ENCODE peak calls at places on chromosomes 6 and 20, in five cellular contexts. W is upper lobe of right lung, J is fibroblast of mammary gland, E is fibroblast of lung, Z is left lung. X is an unnamed sample.

GRCh38 chr6:158769696-158770446 is 49.3 kb downstream of the EZR start:
- DNase-seq in W (no peak), Z (no peak), J (no peak), E (peak), X (no peak)

GRCh38 chr20:4006640-4007039 is 8.7 kb downstream of the RNF24 start:
- DNase-seq in E (peak), W (no peak), Z (no peak), J (no peak), X (no peak)

GRCh38 chr6:47202638-47203037 is 107.1 kb downstream of the TNFRSF21 start:
- DNase-seq in J (no peak), W (no peak), Z (no peak), E (no peak), X (no peak)

GRCh38 chr6:31070711-31071197 is 41.6 kb downstream of the C6orf15 start:
- DNase-seq in J (peak), W (no peak), E (peak), Z (peak), X (no peak)

GRCh38 chr20:3563548-3564177 is 92.8 kb downstream of the ATRN start:
- DNase-seq in J (peak), W (no peak), Z (no peak), E (peak), X (peak)

GRCh38 chr6:134928151-134928917 is 21.6 kb downstream of the ALDH8A1 start:
- DNase-seq in Z (no peak), J (no peak), E (no peak), W (no peak), X (no peak)

GRCh38 chr20:35277127-35277526 is 795 bp downstream of the MMP24OS start:
- DNase-seq in J (no peak), W (no peak), E (no peak), Z (no peak), X (no peak)

GRCh38 chr6:18613511-18613910 is 226.4 kb downstream of the RNF144B start:
- DNase-seq in W (no peak), Z (no peak), J (no peak), E (no peak), X (no peak)

GRCh38 chr20:48604936-48605335 is 222.9 kb downstream of the PREX1 start:
- DNase-seq in E (no peak), Z (no peak), W (peak), J (no peak), X (no peak)

GRCh38 chr20:23061713-23062561 is 12.5 kb upstream of the THBD start:
- DNase-seq in W (no peak), J (peak), E (peak), Z (no peak), X (peak)

GRCh38 chr6:79762370-79762769 is 131.2 kb downstream of the SH3BGRL2 start:
- DNase-seq in W (no peak), J (peak), E (peak), Z (no peak), X (no peak)

GRCh38 chr6:106117579-106117978 is 31.4 kb downstream of the PRDM1 start:
- DNase-seq in W (no peak), E (no peak), Z (peak), J (no peak), X (no peak)

GRCh38 chr6:36985384-36985962 is 523 bp downstream of the MTCH1 start:
- DNase-seq in Z (no peak), W (no peak), E (no peak), J (no peak), X (no peak)

GRCh38 chr6:34518669-34519365 is 37.3 kb downstream of the SPDEF start:
- DNase-seq in E (no peak), Z (no peak), W (peak), J (no peak), X (no peak)

GRCh38 chr20:3744806-3745685 is 12.6 kb downstream of the HSPA12B start:
- DNase-seq in W (peak), E (peak), Z (peak), J (peak), X (no peak)

GRCh38 chr6:48074368-48074767 is 36.6 kb downstream of the PTCHD4 start:
- DNase-seq in Z (no peak), J (peak), W (no peak), E (peak), X (no peak)

GRCh38 chr6:160267102-160267501 is 8.5 kb upstream of the SLC22A2 start:
- DNase-seq in Z (no peak), J (no peak), W (no peak), E (no peak), X (no peak)

GRCh38 chr20:51022803-51023616 is at the start of gene KCNG1:
- DNase-seq in E (peak), J (peak), Z (peak), W (peak), X (no peak)

DNA sequence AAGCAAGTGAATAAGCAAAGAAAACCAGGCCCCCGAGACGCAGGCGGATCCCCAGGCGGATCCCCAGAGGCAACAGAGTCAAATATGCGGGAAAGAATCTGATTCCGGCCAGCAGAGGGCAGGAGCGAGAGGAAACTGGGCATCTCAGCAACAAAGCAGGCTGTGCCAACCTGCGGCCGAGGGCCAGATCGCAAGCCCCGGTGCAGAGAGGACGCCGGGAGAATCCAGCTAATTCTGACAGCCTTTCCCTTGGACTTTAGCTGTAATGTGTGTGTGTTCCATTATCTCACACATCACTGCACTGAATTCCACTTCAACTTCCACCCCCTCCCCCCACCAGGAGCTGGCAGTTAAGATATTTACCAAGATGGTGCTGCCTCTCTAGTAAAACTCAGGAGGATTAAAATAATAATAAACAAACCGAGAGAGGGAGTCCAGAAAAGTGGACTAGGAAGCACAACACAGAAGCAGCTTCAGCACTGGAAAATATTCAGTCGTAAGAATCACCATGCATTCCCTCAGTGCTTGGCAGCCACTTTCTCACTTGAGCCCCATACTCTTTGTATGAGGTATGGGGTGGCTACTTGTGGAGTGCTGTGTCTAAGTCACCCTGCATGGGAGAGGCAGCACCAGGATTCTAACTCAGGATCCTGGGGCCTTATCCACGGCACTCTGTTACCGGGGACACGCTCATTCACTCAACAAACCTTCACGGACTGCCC is 66.2 kb upstream of the SNX9 start:
- DNase-seq in E (peak), Z (peak), J (peak), W (peak), X (peak)
- TF ChIP-seq CTCF in E (peak), Z (peak), J (peak), W (peak), X (peak)

DNA sequence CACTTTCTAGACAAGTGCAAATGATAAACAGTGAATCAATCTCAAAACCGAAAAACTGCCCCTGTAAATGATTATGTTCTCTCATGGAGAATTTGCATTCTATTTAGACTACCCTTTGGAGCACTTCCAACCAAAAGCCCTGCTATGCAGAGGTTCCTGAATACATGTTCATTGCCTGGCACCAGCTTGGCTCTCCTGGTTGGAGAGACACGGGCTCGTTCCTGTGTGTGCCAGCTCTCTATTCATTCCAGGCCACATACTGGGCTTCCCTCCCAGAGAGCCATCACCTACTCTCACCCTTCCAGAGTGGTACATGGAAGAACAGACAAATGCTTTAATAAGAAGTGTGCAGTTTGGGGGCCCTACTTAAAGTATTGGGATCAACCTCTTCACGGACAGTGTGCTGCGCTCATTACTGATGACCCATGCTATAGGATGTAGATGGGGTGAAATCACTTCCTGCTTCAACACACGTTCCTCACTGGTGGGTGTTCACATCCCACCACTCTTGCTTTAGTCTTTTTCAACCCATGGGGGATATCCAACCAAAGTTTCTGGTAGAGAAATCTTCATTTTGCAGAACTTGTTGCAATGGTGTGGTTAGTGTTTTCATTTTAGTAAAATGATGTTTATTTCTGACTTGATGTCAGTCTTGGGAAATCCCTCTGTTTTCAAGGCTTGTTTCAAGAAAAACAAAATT is 38.5 kb upstream of the NAA20 start:
- DNase-seq in W (no peak), J (no peak), E (no peak), Z (no peak), X (no peak)
- H3K4me3 ChIP-seq in W (peak), J (no peak), E (peak), Z (no peak), X (no peak)

DNA sequence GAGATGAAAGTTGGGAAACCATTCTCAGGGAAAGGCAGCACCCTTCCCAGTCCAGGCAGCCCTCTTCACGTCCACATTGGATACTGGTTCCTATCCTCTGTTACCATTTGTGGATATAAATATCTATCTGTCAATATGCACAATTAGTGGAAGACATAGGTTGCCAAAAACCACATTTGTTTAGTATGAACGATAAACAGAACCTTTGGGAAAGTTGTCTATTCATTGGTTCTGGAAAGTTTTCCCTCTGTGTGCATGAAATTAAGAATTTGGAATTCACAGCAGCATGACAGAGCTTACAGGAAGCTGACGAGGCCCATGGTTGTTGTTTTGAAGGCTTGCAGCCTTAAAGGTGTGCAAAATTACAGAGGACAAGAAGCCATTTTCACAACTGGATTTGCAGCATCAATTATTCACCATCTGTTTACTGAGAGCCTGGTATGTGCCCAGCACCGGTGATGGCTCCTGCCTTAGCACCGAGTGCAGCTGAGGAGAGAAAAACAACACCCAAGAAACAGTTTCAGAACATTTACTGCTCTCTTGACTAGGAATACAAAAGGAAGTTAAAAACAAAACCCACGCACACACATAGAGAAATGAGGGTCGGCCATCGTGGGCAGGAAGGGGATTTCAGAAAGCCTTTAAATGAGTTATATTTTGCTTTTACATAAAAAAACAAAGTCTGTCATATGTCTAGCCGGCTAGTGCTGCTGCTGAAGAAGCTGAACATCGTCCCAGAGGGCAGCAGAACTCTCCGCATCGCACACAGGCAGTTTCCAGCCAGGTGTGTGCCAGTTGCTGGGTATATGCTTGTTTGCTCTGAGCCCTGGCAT is 319.6 kb downstream of the FARS2 start:
- DNase-seq in W (no peak), Z (no peak), J (no peak), E (no peak), X (no peak)
- TF ChIP-seq CTCF in W (no peak), Z (no peak), J (no peak), E (no peak), X (no peak)

GRCh38 chr6:144347447-144347758 is 62.3 kb downstream of the UTRN start:
- DNase-seq in Z (no peak), J (no peak), E (no peak), W (no peak), X (no peak)

GRCh38 chr6:144346719-144347446 is 61.7 kb downstream of the UTRN start:
- DNase-seq in Z (peak), E (peak), J (peak), W (no peak), X (peak)

GRCh38 chr6:144344651-144345050 is 59.5 kb downstream of the UTRN start:
- DNase-seq in J (no peak), E (no peak), W (no peak), Z (no peak), X (no peak)

GRCh38 chr6:144343736-144344428 is 58.7 kb downstream of the UTRN start:
- DNase-seq in E (no peak), Z (no peak), J (no peak), W (no peak), X (no peak)

DNA sequence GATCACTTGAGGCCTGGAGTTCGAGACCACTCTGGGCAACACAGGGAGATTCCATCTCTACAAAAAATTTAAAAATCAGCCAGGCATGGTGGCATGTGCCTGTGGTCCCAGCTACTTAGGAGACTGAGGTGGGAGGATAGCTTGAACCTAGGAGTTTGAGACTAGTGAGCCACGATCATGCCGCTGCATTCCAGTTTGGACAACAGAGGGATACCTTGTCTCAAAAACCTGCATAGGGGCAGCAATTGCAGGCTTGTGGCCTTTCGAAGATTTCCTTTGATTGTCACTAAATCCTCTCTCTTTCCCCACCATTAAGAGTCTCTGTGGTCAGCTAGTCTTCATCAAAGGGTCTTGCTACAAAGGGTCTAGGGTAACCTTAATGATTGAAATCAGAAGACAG is 60.3 kb downstream of the UTRN start:
- DNase-seq in E (no peak), W (no peak), Z (no peak), J (no peak), X (no peak)
- H3K4me3 ChIP-seq in E (no peak), W (peak), Z (no peak), J (no peak), X (no peak)

DNA sequence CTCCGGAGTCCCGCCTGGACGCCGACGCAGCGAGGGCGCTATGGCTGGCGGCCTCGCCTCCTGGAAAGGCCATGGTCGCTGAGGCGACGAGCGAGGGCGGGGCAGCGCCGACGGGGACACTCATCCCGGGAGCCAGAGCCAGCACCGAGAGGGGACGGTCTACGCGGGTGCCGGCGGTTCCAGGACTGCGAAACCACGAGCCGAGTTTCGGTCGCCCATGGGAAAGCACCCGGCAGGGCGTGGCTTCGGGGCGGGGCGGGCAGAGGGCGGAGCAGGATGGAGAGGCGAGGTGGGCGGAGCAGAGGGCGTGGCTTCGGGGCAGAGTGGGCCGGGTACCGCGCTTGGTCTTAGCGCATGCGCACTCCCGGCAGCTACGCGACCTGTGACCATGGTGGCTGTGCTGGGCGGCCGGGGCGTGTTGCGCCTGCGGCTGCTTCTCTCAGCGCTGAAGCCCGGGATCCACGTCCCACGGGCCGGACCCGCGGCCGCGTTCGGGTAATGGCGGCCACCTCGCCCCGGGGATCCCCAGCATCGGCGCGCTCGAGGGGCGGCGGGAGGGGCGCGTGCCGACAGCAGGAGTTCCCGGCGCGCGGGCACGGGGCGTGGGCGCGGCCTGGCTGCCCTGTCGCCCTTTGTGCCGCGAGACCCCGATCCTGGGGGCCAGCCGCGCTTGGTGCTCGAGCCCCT is at the start of gene BPHL:
- DNase-seq in W (peak), Z (peak), E (peak), J (peak), X (peak)
- TF ChIP-seq CTCF in W (no peak), Z (no peak), E (no peak), J (no peak), X (no peak)

DNA sequence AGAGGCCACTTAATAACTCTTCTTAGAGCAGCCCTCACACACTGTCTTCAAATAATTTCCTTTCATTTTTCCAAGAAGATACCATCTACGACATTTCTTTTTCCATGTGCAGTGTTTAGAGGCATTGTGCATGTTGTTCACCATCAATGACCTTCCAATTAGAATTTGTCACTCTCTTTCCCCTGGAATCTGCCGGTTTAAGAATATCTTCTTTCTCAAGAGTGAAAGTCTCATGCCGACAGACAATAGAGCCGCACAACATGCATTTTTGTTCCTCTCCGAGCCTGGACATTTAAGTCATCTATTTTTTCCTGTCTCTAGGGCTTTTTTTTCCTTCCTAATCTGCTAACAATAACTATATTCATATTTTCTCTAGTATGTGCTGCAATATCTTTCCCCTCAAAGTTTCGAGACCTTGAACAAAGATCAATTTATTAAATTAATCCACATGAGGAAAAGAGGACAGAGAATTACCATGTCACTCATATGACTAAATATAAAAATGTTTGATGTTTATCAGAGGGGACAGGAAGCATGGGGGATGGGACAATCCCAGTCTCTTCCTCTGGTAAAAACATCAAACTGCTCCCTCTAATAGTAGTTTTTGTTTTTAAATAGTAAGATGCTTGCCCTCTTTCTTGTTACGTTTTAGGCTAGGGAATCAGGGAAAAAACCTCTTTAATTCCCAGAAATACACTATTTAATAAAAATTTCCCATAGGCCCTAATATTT is 893.4 kb downstream of the C6orf118 start:
- DNase-seq in Z (no peak), W (no peak), J (no peak), E (no peak), X (no peak)
- H3K4me3 ChIP-seq in Z (no peak), W (no peak), J (no peak), E (no peak), X (no peak)

DNA sequence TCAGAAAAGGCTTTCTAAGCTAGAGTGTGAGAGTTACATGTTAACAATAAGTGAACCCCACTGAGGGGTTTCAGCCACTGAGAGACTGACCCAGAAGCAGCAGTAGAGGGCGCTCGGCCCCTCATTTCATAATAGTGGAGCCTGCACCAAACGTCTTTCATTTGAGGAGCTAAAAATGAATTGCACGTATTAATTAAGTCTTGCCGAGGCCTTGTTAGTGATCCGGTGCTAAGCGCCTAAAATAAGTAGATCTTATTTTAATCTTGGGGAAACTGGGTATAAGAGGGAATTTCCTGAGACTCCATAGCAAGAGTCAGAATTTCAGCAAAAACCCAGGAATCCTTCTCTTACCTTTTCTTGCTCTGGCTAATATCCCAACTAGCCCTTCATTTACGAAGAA is 209.7 kb downstream of the FARS2 start:
- DNase-seq in E (peak), Z (peak), J (peak), W (peak), X (peak)
- TF ChIP-seq CTCF in E (peak), Z (peak), J (peak), W (peak), X (peak)

DNA sequence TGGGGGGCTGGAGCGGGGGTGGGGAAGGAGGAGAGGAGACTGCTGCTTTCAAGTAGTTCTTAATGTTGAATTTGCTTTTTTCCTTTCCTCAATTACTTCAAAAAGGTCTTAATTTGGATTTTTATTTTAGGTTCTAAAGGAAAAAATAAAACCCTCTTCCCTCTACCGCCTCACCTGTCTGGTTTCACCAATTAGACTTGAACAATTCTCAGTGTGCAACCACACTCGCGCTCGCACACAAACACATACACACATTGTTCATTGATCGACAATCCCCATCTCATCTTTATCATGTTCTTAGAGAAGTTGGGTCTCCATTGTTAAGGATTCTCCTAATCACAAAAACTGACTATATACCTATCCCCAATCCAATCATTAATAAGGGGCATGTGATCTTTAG is 97.3 kb downstream of the HFE start:
- DNase-seq in J (no peak), E (no peak), W (no peak), Z (no peak), X (no peak)
- H3K4me3 ChIP-seq in J (no peak), E (peak), W (no peak), Z (peak), X (peak)

GRCh38 chr6:152828431-152828830 is 77.8 kb downstream of the VIP start:
- DNase-seq in Z (no peak), E (no peak), W (no peak), J (no peak), X (no peak)
- TF ChIP-seq CTCF in Z (no peak), E (no peak), W (no peak), J (no peak), X (no peak)

X was measured in HFF-Myc.